ENCODE peak calls at places on chromosomes 7 and 10, in six cellular contexts. V, E, Q, U, T and Y are unnamed samples.

GRCh38 chr7:6640246-6640721 is 3.2 kb downstream of the ZNF316 start:
- DNase-seq in U (no peak), T (peak; percentile 50), Q (peak; percentile 97), E (peak; percentile 83), V (peak; percentile 31), Y (no peak)

GRCh38 chr7:135263321-135263970 is 29.8 kb downstream of the STRA8 start:
- DNase-seq in T (no peak), U (no peak), Q (no peak), V (no peak), E (no peak), Y (no peak)

GRCh38 chr7:13241416-13241815 is 554.0 kb downstream of the ARL4A start:
- DNase-seq in T (no peak), E (no peak), V (no peak), U (no peak), Q (peak; percentile 64), Y (no peak)

GRCh38 chr7:134482858-134483257 is 24.0 kb upstream of the AKR1B1 start:
- DNase-seq in V (no peak), E (no peak), Q (no peak), T (no peak), U (no peak), Y (no peak)

GRCh38 chr7:150875791-150876190 is 23.5 kb downstream of the AOC1 start:
- DNase-seq in V (no peak), Q (no peak), E (no peak), U (no peak), T (no peak), Y (no peak)

GRCh38 chr7:44633254-44634186 is 27.1 kb downstream of the OGDH start:
- DNase-seq in Q (no peak), T (peak; percentile 94), V (peak; percentile 97), E (no peak), U (no peak), Y (no peak)

GRCh38 chr7:153389261-153389660 is 629.7 kb downstream of the ACTR3B start:
- DNase-seq in U (no peak), E (peak; percentile 8), T (no peak), V (no peak), Q (no peak), Y (no peak)

GRCh38 chr10:24385776-24386175 is 176.8 kb downstream of the KIAA1217 start:
- DNase-seq in U (no peak), E (no peak), Q (no peak), V (peak; percentile 30), T (peak; percentile 37), Y (no peak)

GRCh38 chr7:47758546-47758945 is 176.6 kb upstream of the TNS3 start:
- DNase-seq in Q (no peak), V (peak; percentile 36), E (no peak), T (peak; percentile 59), U (no peak), Y (no peak)

GRCh38 chr7:31114593-31115343 is 62.7 kb downstream of the ADCYAP1R1 start:
- DNase-seq in V (peak; percentile 44), T (peak; percentile 50), E (peak; percentile 50), Q (peak; percentile 53), U (no peak), Y (peak; percentile 51)

GRCh38 chr7:133837248-133837647 is 289.9 kb upstream of the LRGUK start:
- DNase-seq in Q (no peak), V (no peak), E (no peak), T (no peak), U (no peak), Y (no peak)

GRCh38 chr7:149624006-149624405 is 126.4 kb upstream of the ZNF746 start:
- DNase-seq in V (peak; percentile 11), T (peak; percentile 34), E (no peak), U (no peak), Q (peak; percentile 26), Y (no peak)

GRCh38 chr10:63415635-63416244 is 50.0 kb downstream of the JMJD1C start:
- DNase-seq in E (no peak), V (no peak), T (peak; percentile 18), U (no peak), Q (no peak), Y (no peak)

DNA sequence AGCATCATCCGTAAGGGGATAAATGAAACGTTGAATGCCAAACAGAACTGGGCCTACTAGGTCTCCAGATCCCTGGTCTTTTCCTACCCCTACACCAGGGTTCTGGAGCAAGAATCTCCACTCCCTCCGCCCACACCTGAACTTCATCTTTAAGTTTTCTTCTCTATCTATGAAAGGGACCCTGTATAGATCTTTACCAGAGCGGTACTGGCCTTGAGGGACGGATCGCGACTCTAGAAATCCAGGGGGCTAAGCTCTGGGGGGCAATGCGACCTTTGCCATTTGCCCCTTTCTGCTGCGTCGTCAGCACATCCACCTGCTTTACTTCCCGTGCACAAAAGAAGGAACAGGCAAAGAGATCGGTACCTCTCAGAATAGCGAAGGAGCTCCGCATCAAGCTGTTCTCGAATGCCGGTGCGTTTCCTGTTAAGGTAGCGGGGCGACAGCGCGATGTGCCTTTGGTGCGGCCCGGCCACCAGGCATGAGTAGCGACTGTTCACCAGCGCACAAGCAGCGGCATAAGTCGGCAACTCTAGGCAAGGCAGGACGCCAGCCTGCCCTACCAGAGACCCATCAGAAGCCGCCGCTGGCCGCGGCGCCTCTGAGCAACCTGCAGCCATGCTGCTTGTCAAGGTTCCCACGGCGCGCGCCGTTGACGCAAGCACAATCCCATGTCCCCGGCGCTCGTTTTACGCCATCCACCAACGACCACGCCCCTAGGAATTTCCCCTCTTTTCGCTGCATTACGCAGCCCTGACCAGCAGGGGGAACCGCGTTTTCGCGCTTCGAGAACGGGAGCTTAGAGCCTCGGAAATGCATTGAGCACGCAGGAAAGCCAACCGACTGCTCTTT is at the start of gene POLR1F:
- DNase-seq in T (peak; percentile 96), V (peak; percentile 93), E (peak; percentile 98), U (peak; percentile 95), Q (peak; percentile 98), Y (peak; percentile 96)
- H4K8ac ChIP-seq in T (peak within 1 kb of the TSS; percentile 86), V (peak within 1 kb of the TSS; percentile 85), E (peak within 1 kb of the TSS; percentile 98), U (peak within 1 kb of the TSS; percentile 85), Q (no peak within 1 kb of the TSS), Y (peak within 1 kb of the TSS; percentile 98)

DNA sequence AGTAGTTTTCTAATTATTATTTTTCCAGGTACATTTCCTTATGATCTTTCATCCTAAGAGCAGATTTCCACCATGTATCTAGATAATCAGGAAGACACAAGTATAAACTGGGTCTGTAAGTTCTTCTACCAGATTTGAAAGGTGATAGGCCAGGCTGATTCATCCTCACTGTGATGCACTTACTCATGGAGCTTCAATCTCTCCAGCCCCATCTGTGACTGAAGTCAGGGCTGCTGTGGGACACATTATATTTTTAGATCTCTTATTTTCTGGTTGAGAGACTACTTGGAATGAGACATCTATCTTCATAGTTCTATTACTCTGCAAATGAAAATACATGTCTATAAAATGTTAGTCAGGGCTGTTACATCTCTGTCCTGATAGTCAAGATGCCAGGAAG is 85.5 kb upstream of the SLC25A13 start:
- DNase-seq in E (no peak), U (peak; percentile 14), V (peak; percentile 81), Q (no peak), T (peak; percentile 11), Y (no peak)
- H3K4me3 ChIP-seq in E (no peak overlapping the region), U (no peak overlapping the region), V (no peak overlapping the region), Q (no peak overlapping the region), T (no peak overlapping the region), Y (no peak overlapping the region)

GRCh38 chr10:7003821-7004220 is 407.0 kb downstream of the SFMBT2 start:
- DNase-seq in U (no peak), V (no peak), Q (no peak), T (no peak), E (no peak), Y (no peak)
- H4K8ac ChIP-seq in U (no peak overlapping the region), V (no peak overlapping the region), Q (no peak overlapping the region), T (no peak overlapping the region), E (no peak overlapping the region), Y (no peak overlapping the region)

DNA sequence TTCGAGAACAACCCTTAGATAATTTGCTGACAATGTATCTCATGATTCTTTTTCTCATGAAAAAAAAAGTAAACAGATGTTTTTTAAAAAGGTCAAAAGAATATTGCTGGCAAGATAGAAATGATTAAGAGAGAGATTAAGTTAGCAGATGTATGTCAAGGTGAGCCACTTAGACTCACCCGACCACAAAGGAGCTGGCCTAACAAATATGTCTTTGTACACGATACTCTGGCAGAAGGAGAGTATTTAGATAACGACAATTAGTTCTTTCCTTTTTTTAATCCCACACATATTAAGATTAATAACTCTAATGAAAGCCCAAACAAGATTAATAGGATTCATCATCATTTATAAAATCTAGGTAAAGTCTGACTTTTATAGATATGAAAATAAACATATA is 156.7 kb downstream of the RAPGEF5 start:
- DNase-seq in U (no peak), V (no peak), E (no peak), Q (no peak), T (no peak), Y (no peak)
- H3K4me3 ChIP-seq in U (no peak overlapping the region), V (no peak overlapping the region), E (no peak overlapping the region), Q (no peak overlapping the region), T (no peak overlapping the region), Y (no peak overlapping the region)

DNA sequence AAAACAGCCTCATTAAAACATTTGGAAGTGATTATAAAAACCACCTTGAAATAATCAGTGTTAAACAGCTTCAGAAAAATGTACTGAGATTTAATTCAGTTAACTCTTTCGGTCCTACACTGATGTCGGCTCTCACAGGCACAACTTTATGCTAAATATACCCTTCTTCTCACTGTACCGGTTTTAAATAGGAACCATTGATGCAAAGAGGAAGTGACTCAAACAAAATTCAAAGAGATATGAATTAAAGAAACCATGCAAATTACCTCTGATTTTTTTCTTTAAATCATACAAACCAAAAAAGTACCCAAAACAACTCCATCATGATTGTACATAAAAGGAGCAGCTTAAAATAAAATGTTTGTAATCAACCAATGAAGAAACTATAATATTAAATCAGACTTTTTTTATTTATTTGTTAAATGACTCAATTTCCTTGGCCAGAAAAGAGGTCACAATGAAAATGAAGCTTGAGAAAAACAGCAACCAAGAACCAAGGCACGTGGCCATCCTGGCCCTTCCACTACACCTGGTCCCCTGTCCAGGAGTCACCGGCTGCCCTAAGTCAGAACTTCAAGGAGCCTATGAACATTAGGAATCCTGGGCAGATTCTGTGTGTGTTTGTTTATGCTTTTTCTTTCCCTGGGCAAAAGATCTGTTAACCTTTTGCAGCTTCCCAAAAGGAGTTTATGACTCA is 73.0 kb upstream of the CABCOCO1 start:
- DNase-seq in E (no peak), V (peak; percentile 35), U (no peak), T (no peak), Q (no peak), Y (no peak)
- H4K8ac ChIP-seq in E (no peak overlapping the region), V (no peak overlapping the region), U (no peak overlapping the region), T (peak overlapping the region; percentile 77), Q (no peak overlapping the region), Y (no peak overlapping the region)

DNA sequence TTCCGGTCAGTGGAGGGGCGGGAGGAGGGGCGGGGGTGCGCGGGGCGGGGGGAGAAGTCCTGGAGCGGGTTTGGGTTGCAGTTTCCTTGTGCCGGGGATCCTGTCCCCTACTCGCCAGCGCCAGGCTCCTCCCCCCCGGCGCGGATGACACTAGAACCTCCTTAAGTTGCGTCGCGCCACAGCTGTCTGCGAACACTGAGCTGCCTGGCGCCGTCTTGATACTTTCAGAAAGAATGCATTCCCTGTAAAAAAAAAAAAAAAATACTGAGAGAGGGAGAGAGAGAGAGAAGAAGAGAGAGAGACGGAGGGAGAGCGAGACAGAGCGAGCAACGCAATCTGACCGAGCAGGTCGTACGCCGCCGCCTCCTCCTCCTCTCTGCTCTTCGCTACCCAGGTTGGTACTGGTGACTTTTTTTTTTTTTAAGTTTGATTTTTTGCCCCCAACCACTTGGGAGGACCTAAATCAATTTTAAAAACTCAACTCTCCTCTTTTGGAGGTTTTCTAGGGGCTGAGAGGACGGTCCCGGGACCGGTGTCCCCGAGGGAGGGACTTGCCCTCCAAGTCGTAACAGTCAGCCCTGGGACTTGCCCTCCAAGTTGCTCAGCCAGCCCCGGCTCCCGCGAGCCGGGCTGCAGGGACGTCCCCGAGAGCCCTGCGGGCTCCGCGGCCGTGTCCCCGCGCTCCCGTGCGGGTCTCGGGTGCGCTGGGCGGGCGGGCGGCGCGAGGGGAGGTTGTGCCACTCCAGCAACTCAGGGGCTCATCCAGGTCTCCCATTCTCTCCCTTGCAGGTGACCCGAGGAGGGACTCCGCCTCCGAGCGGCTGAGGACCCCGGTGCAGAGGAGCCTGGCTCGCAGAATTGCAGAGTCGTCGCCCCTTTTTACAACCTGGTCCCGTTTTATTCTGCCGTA is at the start of gene GATA3:
- DNase-seq in U (peak; percentile 98), T (peak; percentile 92), Q (peak; percentile 97), E (peak; percentile 75), V (peak; percentile 34), Y (peak; percentile 56)
- H3K4me3 ChIP-seq in U (peak within 1 kb of the TSS; percentile 99), T (peak within 1 kb of the TSS; percentile 28), Q (peak within 1 kb of the TSS; percentile 34), E (peak within 1 kb of the TSS; percentile 33), V (peak within 1 kb of the TSS; percentile 52), Y (peak within 1 kb of the TSS; percentile 51)